ENCODE peak calls at places on chromosomes 4 and X, in six cellular contexts. O, P, S, C, I and K are unnamed samples.

GRCh38 chr4:182189107-182189878 is 53.9 kb upstream of the TENM3 start:
- DNase-seq in O (no peak), P (peak; percentile 15), S (no peak), C (peak; percentile 96), I (no peak), K (no peak)

GRCh38 chrX:110012818-110013484 is 10.0 kb downstream of the TMEM164 start:
- DNase-seq in O (no peak), P (peak; percentile 35), S (no peak), C (no peak), I (no peak), K (no peak)

GRCh38 chrX:120790552-120790951 is 85.1 kb downstream of the CT47B1 start:
- DNase-seq in O (no peak), P (no peak), S (no peak), C (no peak), I (no peak), K (no peak)

GRCh38 chr4:102610007-102610406 is 108.8 kb downstream of the NFKB1 start:
- DNase-seq in O (no peak), P (no peak), S (no peak), C (peak; percentile 24), I (no peak), K (no peak)

GRCh38 chr4:80685219-80685618 is 345.3 kb upstream of the BMP3 start:
- DNase-seq in O (no peak), P (peak; percentile 6), S (no peak), C (no peak), I (no peak), K (no peak)

GRCh38 chr4:145808848-145809512 is 129.0 kb downstream of the C4orf51 start:
- DNase-seq in O (no peak), P (no peak), S (no peak), C (no peak), I (no peak), K (no peak)

GRCh38 chr4:2465032-2465431 is 3.9 kb upstream of the RNF4 start:
- DNase-seq in O (peak; percentile 28), P (no peak), S (no peak), C (no peak), I (no peak), K (no peak)

GRCh38 chrX:11305641-11306040 is 12.4 kb downstream of the AMELX start:
- DNase-seq in O (no peak), P (no peak), S (no peak), C (no peak), I (no peak), K (no peak)

GRCh38 chr4:181685911-181686310 is 557.3 kb upstream of the TENM3 start:
- DNase-seq in O (no peak), P (no peak), S (no peak), C (peak; percentile 70), I (no peak), K (no peak)

GRCh38 chr4:2411786-2412510 is 6.5 kb downstream of the ZFYVE28 start:
- DNase-seq in O (peak; percentile 54), P (no peak), S (peak; percentile 44), C (no peak), I (no peak), K (no peak)

GRCh38 chrX:124401696-124402095 is 55.3 kb downstream of the SH2D1A start:
- DNase-seq in O (no peak), P (peak; percentile 19), S (no peak), C (no peak), I (no peak), K (no peak)

GRCh38 chrX:46759645-46759974 is 692 bp upstream of the SLC9A7 start:
- DNase-seq in O (no peak), P (no peak), S (no peak), C (no peak), I (peak; percentile 32), K (no peak)

GRCh38 chr4:55035892-55036291 is 89.5 kb downstream of the KDR start:
- DNase-seq in O (no peak), P (no peak), S (no peak), C (no peak), I (no peak), K (no peak)

GRCh38 chrX:114997779-114998178 is 19.6 kb downstream of the IL13RA2 start:
- DNase-seq in O (no peak), P (no peak), S (no peak), C (no peak), I (no peak), K (no peak)

GRCh38 chrX:43949669-43950068 is 23.5 kb downstream of the NDP start:
- DNase-seq in O (peak; percentile 60), P (peak; percentile 40), S (peak; percentile 89), C (peak; percentile 24), I (peak; percentile 35), K (no peak)

GRCh38 chr4:8644461-8644891 is 51.9 kb downstream of the CPZ start:
- DNase-seq in O (peak; percentile 34), P (no peak), S (peak; percentile 47), C (no peak), I (no peak), K (peak; percentile 53)

GRCh38 chr4:123777297-123777859 is 380.8 kb downstream of the SPRY1 start:
- DNase-seq in O (no peak), P (no peak), S (no peak), C (peak; percentile 4), I (no peak), K (no peak)

GRCh38 chr4:120052840-120053239 is 13.8 kb downstream of the MAD2L1 start:
- DNase-seq in O (no peak), P (no peak), S (no peak), C (peak; percentile 98), I (no peak), K (no peak)

GRCh38 chr4:174714393-174715211 is 114.4 kb downstream of the GLRA3 start:
- DNase-seq in O (no peak), P (peak; percentile 39), S (peak; percentile 78), C (peak; percentile 17), I (peak; percentile 50), K (no peak)

GRCh38 chrX:53319614-53320542 is 38.5 kb upstream of the IQSEC2 start:
- DNase-seq in O (no peak), P (no peak), S (peak; percentile 51), C (peak; percentile 21), I (no peak), K (no peak)

GRCh38 chrX:31268359-31268758 is 196.5 kb upstream of the FTHL17 start:
- DNase-seq in O (no peak), P (no peak), S (no peak), C (no peak), I (no peak), K (no peak)

GRCh38 chr4:76377922-76378321 is 43.0 kb downstream of the CCDC158 start:
- DNase-seq in O (peak; percentile 62), P (peak; percentile 64), S (peak; percentile 76), C (peak; percentile 65), I (peak; percentile 60), K (no peak)

GRCh38 chr4:32440391-32440790 is 1720.2 kb downstream of the PCDH7 start:
- DNase-seq in O (no peak), P (no peak), S (no peak), C (no peak), I (no peak), K (no peak)

GRCh38 chrX:23732704-23733103 is 10.4 kb downstream of the ACOT9 start:
- DNase-seq in O (no peak), P (no peak), S (no peak), C (no peak), I (no peak), K (no peak)

GRCh38 chr4:148333265-148333664 is 108.9 kb downstream of the NR3C2 start:
- DNase-seq in O (no peak), P (no peak), S (no peak), C (no peak), I (no peak), K (no peak)

GRCh38 chr4:153483432-153484418 is 17.6 kb downstream of the TMEM131L start:
- DNase-seq in O (no peak), P (no peak), S (no peak), C (peak; percentile 24), I (no peak), K (no peak)

GRCh38 chr4:169492436-169493163 is 119.8 kb downstream of the NEK1 start:
- DNase-seq in O (no peak), P (peak; percentile 21), S (peak; percentile 80), C (peak; percentile 69), I (no peak), K (no peak)

GRCh38 chrX:151019837-151020236 is 36.7 kb downstream of the HMGB3 start:
- DNase-seq in O (no peak), P (no peak), S (no peak), C (peak; percentile 58), I (no peak), K (no peak)

DNA sequence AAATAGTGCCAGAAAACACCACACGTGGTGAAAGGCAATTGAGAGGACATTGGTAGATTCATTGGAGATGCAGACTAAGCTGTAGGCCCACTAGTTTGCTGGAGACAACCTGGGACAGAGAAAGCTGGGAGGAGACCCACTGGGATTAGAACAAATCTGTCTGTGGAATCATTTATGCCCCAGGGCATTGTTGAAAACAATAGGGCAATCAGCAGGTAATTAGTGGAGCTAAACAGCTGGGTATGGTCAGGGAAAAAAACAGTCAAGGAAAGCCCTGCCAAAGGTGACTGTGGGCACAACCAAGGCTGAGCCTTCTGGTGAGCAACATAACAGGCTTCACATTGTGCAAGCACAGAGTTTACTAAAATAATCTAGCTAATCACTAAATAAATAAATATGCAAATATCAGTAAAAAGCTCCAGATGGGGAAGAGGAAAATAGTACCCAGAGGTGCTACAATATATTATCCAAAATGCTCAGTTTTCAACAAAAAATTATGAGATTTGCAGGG is 9.0 kb downstream of the TCEAL3 start:
- DNase-seq in O (no peak), P (no peak), S (peak; percentile 48), C (peak; percentile 57), I (no peak), K (no peak)
- TF ChIP-seq CTCF in O (no peak), P (no peak), S (no peak), C (no peak), I (no peak), K (no peak)

DNA sequence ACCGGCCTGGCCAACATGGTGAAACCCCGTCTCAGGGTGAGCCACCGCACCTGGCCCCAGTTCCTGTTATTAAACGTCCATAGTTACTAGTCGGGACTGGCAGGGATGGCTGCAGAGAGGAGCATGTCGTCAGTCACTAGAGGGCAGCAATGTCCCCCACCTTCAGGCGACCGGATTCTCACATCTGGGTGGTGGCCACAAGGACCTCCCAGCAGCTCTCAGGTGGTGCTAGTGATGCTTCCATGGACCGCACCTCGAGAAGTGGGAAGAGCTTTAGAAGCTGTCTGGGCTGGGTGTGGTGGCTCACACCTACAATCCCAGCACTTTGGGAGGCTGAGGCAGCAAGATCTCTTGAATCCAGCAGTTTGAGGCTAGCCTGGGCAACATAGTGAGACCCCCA is 13.3 kb upstream of the IL3RA start:
- DNase-seq in O (no peak), P (peak; percentile 66), S (peak; percentile 94), C (no peak), I (peak; percentile 70), K (no peak)
- TF ChIP-seq CTCF in O (peak; percentile 53), P (no peak), S (peak; percentile 79), C (peak; percentile 33), I (peak; percentile 34), K (peak; percentile 76)

DNA sequence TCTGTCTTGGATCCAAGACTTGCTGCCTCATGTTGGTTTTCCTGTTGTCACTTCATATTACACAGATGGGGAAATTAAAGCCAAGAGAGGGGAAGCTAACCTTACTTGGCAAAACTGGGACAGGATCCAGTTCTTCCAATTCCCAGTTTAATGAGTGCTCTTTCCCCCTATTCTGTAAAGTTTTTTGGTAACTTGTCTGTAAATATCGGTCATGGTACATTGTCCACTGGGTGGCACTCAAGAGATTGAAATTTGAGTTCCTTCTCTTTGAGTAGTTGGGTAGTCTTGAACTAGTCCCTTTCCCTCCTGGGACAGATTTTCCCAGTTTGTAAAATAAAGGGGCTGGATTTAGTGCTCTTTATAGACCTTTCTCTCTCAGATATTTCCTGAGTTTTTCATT is 12.4 kb upstream of the EOLA2 start:
- DNase-seq in O (no peak), P (peak; percentile 35), S (no peak), C (peak; percentile 79), I (no peak), K (no peak)
- TF ChIP-seq CTCF in O (peak; percentile 42), P (peak; percentile 18), S (peak; percentile 55), C (peak; percentile 34), I (no peak), K (peak; percentile 82)

GRCh38 chrX:123081766-123082165 is 102.3 kb upstream of the GRIA3 start:
- DNase-seq in O (no peak), P (no peak), S (no peak), C (peak; percentile 50), I (no peak), K (no peak)
- TF ChIP-seq CTCF in O (no peak), P (no peak), S (no peak), C (no peak), I (no peak), K (no peak)